ENCODE peak calls at places on chromosomes 1 and 21, in eight cellular contexts. S is nucleus accumbens; U is stimulated activated CD8-positive, alpha-beta memory T cell treated with anti-CD3 and anti-CD28 coated beads, Interleukin-15, amount 100 ng/mL, for 4 hours; F is activated CD8-positive, alpha-beta T cell treated with anti-CD3 and anti-CD28 coated beads, Interleukin-2, amount 10 ng/mL, durations not matched to agents 7 days and 5 days; L is GM06990; B is fibroblast of villous mesenchyme; M is renal cortical epithelial cell; T is fibroblast of pulmonary artery. I is an unnamed sample.

GRCh38 chr1:206953126-206953525 is 6.9 kb upstream of the PIGR start:
- DNase-seq in T (no peak), U (no peak), S (no peak), F (no peak), B (no peak), M (no peak), L (no peak), I (no peak)

GRCh38 chr1:110336300-110337039 is 2.7 kb upstream of the RBM15 start:
- DNase-seq in B (peak), T (no peak), L (no peak), M (no peak), S (no peak), U (no peak), F (no peak), I (no peak)

GRCh38 chr21:44969965-44970755 is 30.3 kb downstream of the SLX9 start:
- DNase-seq in F (peak), T (peak), B (peak), S (no peak), L (no peak), M (no peak), U (no peak), I (no peak)

GRCh38 chr1:5875345-5875910 is 116.8 kb downstream of the NPHP4 start:
- DNase-seq in T (no peak), B (no peak), L (no peak), U (no peak), M (no peak), F (no peak), S (no peak), I (no peak)

GRCh38 chr1:17544951-17545350 is 5.5 kb downstream of the ARHGEF10L start:
- DNase-seq in L (no peak), B (no peak), T (peak), S (no peak), U (no peak), M (no peak), F (no peak), I (no peak)

GRCh38 chr1:17276568-17276967 is 27.7 kb downstream of the PADI3 start:
- DNase-seq in U (no peak), L (no peak), B (no peak), S (no peak), M (peak), F (no peak), T (peak), I (no peak)

GRCh38 chr1:232635778-232636356 is 5.9 kb upstream of the SIPA1L2 start:
- DNase-seq in M (peak), F (no peak), L (no peak), T (peak), B (peak), U (no peak), S (no peak), I (peak)

GRCh38 chr1:226643167-226643566 is 94.6 kb downstream of the STUM start:
- DNase-seq in U (peak), B (peak), F (peak), T (peak), L (peak), S (no peak), M (peak), I (peak)

GRCh38 chr1:205317311-205317917 is 4.1 kb downstream of the NUAK2 start:
- DNase-seq in M (peak), F (no peak), T (peak), B (no peak), U (no peak), S (peak), L (no peak), I (no peak)

GRCh38 chr21:45207839-45208626 is 79.7 kb downstream of the POFUT2 start:
- DNase-seq in L (no peak), U (no peak), S (no peak), T (no peak), B (no peak), F (no peak), M (no peak), I (no peak)

GRCh38 chr1:188489336-188490112 is 1660.8 kb downstream of the PLA2G4A start:
- DNase-seq in S (no peak), L (no peak), F (no peak), T (peak), U (no peak), B (no peak), M (peak), I (no peak)

GRCh38 chr1:41540886-41541591 is 56.6 kb upstream of the EDN2 start:
- DNase-seq in B (peak), F (no peak), S (no peak), T (peak), M (peak), L (no peak), U (no peak), I (peak)

GRCh38 chr1:227946624-227947424 is 908 bp downstream of the WNT9A start:
- DNase-seq in F (peak), T (peak), U (no peak), S (peak), L (peak), M (peak), B (peak), I (peak)

GRCh38 chr1:6511056-6511455 is 19.6 kb upstream of the PLEKHG5 start:
- DNase-seq in B (no peak), F (no peak), U (no peak), M (no peak), T (no peak), S (no peak), L (no peak), I (no peak)

GRCh38 chr1:59505596-59506028 is 208.7 kb downstream of the FGGY start:
- DNase-seq in B (no peak), M (no peak), L (no peak), F (no peak), S (no peak), U (no peak), T (no peak), I (no peak)

GRCh38 chr1:119564548-119564947 is 57.5 kb downstream of the HSD3B1 start:
- DNase-seq in B (no peak), F (no peak), T (no peak), U (no peak), M (no peak), S (no peak), L (peak), I (peak)

GRCh38 chr1:29631836-29632420 is 395.6 kb downstream of the PTPRU start:
- DNase-seq in S (no peak), F (no peak), U (no peak), M (no peak), T (no peak), B (no peak), L (no peak), I (no peak)

GRCh38 chr1:46529031-46529630 is 22.3 kb downstream of the KNCN start:
- DNase-seq in U (no peak), B (no peak), F (no peak), T (no peak), L (no peak), S (no peak), M (peak), I (no peak)

GRCh38 chr1:41666991-41667631 is 182.6 kb upstream of the EDN2 start:
- DNase-seq in F (peak), B (no peak), U (peak), L (peak), T (no peak), S (no peak), M (peak), I (peak)

GRCh38 chr1:20717452-20718342 is at the start of gene KIF17:
- DNase-seq in T (peak), M (peak), S (peak), U (no peak), L (peak), B (peak), F (peak), I (peak)

GRCh38 chr1:37473431-37474050 is 839 bp upstream of the ZC3H12A start:
- DNase-seq in T (no peak), F (peak), U (no peak), B (peak), M (no peak), L (no peak), S (no peak), I (peak)

GRCh38 chr1:7583291-7584096 is 187.6 kb upstream of the VAMP3 start:
- DNase-seq in L (no peak), S (no peak), U (no peak), F (no peak), B (no peak), M (no peak), T (no peak), I (no peak)

GRCh38 chr1:39525366-39526165 is 34.1 kb downstream of the BMP8A start:
- DNase-seq in M (no peak), L (peak), F (peak), S (no peak), U (no peak), B (no peak), T (no peak), I (peak)

GRCh38 chr21:36630485-36631206 is 68.3 kb upstream of the SIM2 start:
- DNase-seq in M (no peak), T (peak), L (peak), U (peak), F (peak), B (peak), S (peak), I (peak)

GRCh38 chr1:180916012-180916770 is 3.5 kb downstream of the KIAA1614 start:
- DNase-seq in B (no peak), S (no peak), M (no peak), T (no peak), U (no peak), F (no peak), L (no peak), I (no peak)

GRCh38 chr1:85240174-85240601 is 19.3 kb downstream of the C1orf52 start:
- DNase-seq in L (peak), U (no peak), F (peak), B (peak), M (no peak), S (no peak), T (peak), I (peak)

GRCh38 chr1:213122514-213122929 is 71.5 kb downstream of the RPS6KC1 start:
- DNase-seq in S (no peak), U (no peak), F (no peak), L (peak), T (peak), B (peak), M (peak), I (no peak)

GRCh38 chr1:17531682-17532487 is 7.6 kb upstream of the ARHGEF10L start:
- DNase-seq in T (peak), M (no peak), S (peak), B (peak), L (no peak), U (no peak), F (no peak), I (no peak)

GRCh38 chr1:156750191-156750931 is 1.1 kb downstream of the HDGF start:
- DNase-seq in F (peak), M (no peak), U (no peak), B (no peak), T (no peak), S (peak), L (peak), I (no peak)

GRCh38 chr1:246608616-246609376 is 42.5 kb downstream of the CNST start:
- DNase-seq in L (peak), U (no peak), M (peak), B (peak), F (peak), T (peak), S (no peak), I (no peak)

GRCh38 chr1:43039228-43040055 is 80.8 kb upstream of the SLC2A1 start:
- DNase-seq in B (no peak), T (no peak), M (no peak), L (no peak), S (no peak), U (no peak), F (no peak), I (no peak)

GRCh38 chr1:230158422-230159291 is 91.6 kb downstream of the GALNT2 start:
- DNase-seq in U (no peak), S (no peak), B (peak), M (peak), L (no peak), F (no peak), T (no peak), I (no peak)

GRCh38 chr1:147591246-147591891 is 50.1 kb downstream of the BCL9 start:
- DNase-seq in M (peak), T (no peak), F (no peak), S (no peak), U (no peak), B (no peak), L (no peak), I (no peak)

GRCh38 chr1:114154963-114155322 is 1.3 kb upstream of the SYT6 start:
- DNase-seq in T (no peak), M (peak), U (no peak), L (no peak), B (no peak), F (peak), S (no peak), I (no peak)

GRCh38 chr21:38486221-38486620 is 12.1 kb downstream of the ERG start:
- DNase-seq in U (no peak), L (no peak), F (no peak), M (peak), B (peak), S (no peak), T (peak), I (no peak)

GRCh38 chr1:10996100-10996499 is 16.4 kb upstream of the TARDBP start:
- DNase-seq in S (no peak), U (no peak), L (no peak), B (no peak), F (no peak), M (no peak), T (no peak), I (no peak)

I was measured in GM10248.